ENCODE peak calls at places on chromosomes 7 and 10, in ten cellular contexts. W is breast epithelium, A is GM12878, N is spleen, M is Peyer's patch, G is esophagus squamous epithelium, J is sigmoid colon, Q is HCT116, S is uterus, Z is gastrocnemius medialis. B is an unnamed sample. For H3K4me1, the result is how much of the 10 kb centered on the place peaks cover.

GRCh38 chr10:95377950-95378349 is 87.1 kb upstream of the PDLIM1 start:
- DNase-seq in J (no peak), S (no peak), W (no peak), G (no peak), Z (no peak), Q (no peak), M (no peak), A (no peak), N (no peak), B (no peak)

GRCh38 chr7:35802649-35803048 is 1.8 kb downstream of the SEPTIN7 start:
- DNase-seq in Q (no peak), M (no peak), W (no peak), N (no peak), J (no peak), A (no peak), G (no peak), S (no peak), Z (no peak), B (no peak)

GRCh38 chr10:59508296-59508695 is 145.9 kb upstream of the FAM13C start:
- DNase-seq in Z (no peak), N (no peak), A (no peak), W (no peak), G (no peak), S (no peak), M (no peak), J (no peak), Q (peak), B (no peak)

GRCh38 chr7:132379292-132379691 is 197.0 kb downstream of the PLXNA4 start:
- DNase-seq in A (no peak), Z (no peak), W (no peak), G (no peak), M (no peak), Q (no peak), J (no peak), S (no peak), N (no peak), B (no peak)

GRCh38 chr10:43322769-43323168 is 48.7 kb upstream of the FXYD4 start:
- DNase-seq in W (peak), M (peak), S (peak), G (peak), Z (peak), J (peak), Q (no peak), N (peak), A (no peak), B (peak)

GRCh38 chr10:88921194-88921593 is 31.4 kb downstream of the ACTA2 start:
- DNase-seq in Q (no peak), Z (no peak), W (no peak), J (no peak), A (no peak), S (no peak), N (no peak), G (no peak), M (no peak), B (no peak)

GRCh38 chr10:79052311-79053080 is 16.3 kb upstream of the ZMIZ1 start:
- DNase-seq in N (peak), M (no peak), Z (no peak), Q (no peak), W (no peak), J (peak), A (no peak), S (peak), G (no peak), B (peak)

GRCh38 chr10:82256275-82256674 is 381.3 kb downstream of the NRG3 start:
- DNase-seq in G (no peak), Z (no peak), A (no peak), S (no peak), W (no peak), M (no peak), Q (no peak), J (no peak), N (no peak), B (no peak)

GRCh38 chr7:47573758-47574472 is 8.0 kb downstream of the TNS3 start:
- DNase-seq in S (peak), G (no peak), N (no peak), Z (no peak), Q (no peak), M (no peak), W (peak), J (no peak), A (no peak), B (peak)

GRCh38 chr10:117552156-117552620 is 9.6 kb downstream of the EMX2 start:
- DNase-seq in W (no peak), N (peak), A (no peak), J (no peak), Z (no peak), M (no peak), Q (no peak), S (peak), G (no peak), B (no peak)

GRCh38 chr10:28459453-28460144 is 73.3 kb upstream of the WAC start:
- DNase-seq in G (no peak), J (no peak), Q (no peak), A (no peak), S (no peak), M (no peak), W (no peak), Z (no peak), N (no peak), B (no peak)

GRCh38 chr7:117873056-117873932 is at the start of gene CTTNBP2:
- DNase-seq in J (peak), Q (peak), N (peak), S (peak), Z (peak), A (no peak), W (peak), M (no peak), G (no peak), B (peak)

GRCh38 chr7:7820409-7820808 is 102.0 kb upstream of the RPA3 start:
- DNase-seq in J (no peak), Z (no peak), N (no peak), W (no peak), Q (no peak), M (no peak), A (no peak), S (no peak), G (no peak), B (no peak)

GRCh38 chr7:32075612-32076011 is 5.4 kb upstream of the PDE1C start:
- DNase-seq in J (no peak), S (no peak), Z (no peak), Q (no peak), M (no peak), W (no peak), G (no peak), A (no peak), N (no peak), B (no peak)

GRCh38 chr7:155998328-155998691 is 186.0 kb upstream of the SHH start:
- DNase-seq in S (no peak), N (no peak), Q (no peak), J (no peak), W (no peak), Z (no peak), G (no peak), M (no peak), A (no peak), B (no peak)

GRCh38 chr10:124050021-124051015 is 43.1 kb downstream of the CHST15 start:
- DNase-seq in S (no peak), A (no peak), W (no peak), M (no peak), N (peak), J (no peak), Q (no peak), Z (no peak), G (no peak), B (no peak)

GRCh38 chr10:87685832-87686589 is 26.3 kb downstream of the PAPSS2 start:
- DNase-seq in Z (no peak), G (no peak), N (no peak), S (no peak), A (no peak), Q (no peak), J (no peak), M (no peak), W (no peak), B (no peak)

GRCh38 chr10:58775960-58776574 is 263.4 kb downstream of the BICC1 start:
- DNase-seq in M (no peak), N (no peak), S (no peak), W (no peak), A (no peak), Z (no peak), Q (no peak), J (no peak), G (no peak), B (no peak)

GRCh38 chr10:86699991-86700840 is 31.9 kb downstream of the LDB3 start:
- DNase-seq in M (no peak), A (no peak), W (no peak), J (no peak), G (no peak), N (peak), S (no peak), Q (no peak), Z (no peak), B (no peak)

GRCh38 chr10:94218496-94219183 is 144.1 kb downstream of the NOC3L start:
- DNase-seq in A (no peak), Q (no peak), M (no peak), J (no peak), Z (no peak), S (no peak), N (no peak), G (no peak), W (no peak), B (no peak)

GRCh38 chr7:140176271-140176701 is 497 bp downstream of the KDM7A start:
- DNase-seq in W (no peak), M (no peak), S (peak), G (no peak), J (no peak), Z (no peak), N (no peak), A (no peak), Q (no peak), B (no peak)

GRCh38 chr10:59588791-59589190 is 120.9 kb downstream of the SLC16A9 start:
- DNase-seq in S (no peak), J (no peak), G (no peak), Z (no peak), Q (no peak), A (no peak), N (no peak), W (no peak), M (no peak), B (no peak)

GRCh38 chr10:35335718-35336083 is 608 bp upstream of the CCNY start:
- DNase-seq in Q (no peak), W (no peak), Z (no peak), N (peak), G (no peak), M (no peak), S (no peak), A (no peak), J (no peak), B (peak)

GRCh38 chr10:5530846-5531557 is 6.2 kb downstream of the CALML3 start:
- DNase-seq in S (no peak), G (no peak), A (no peak), W (no peak), J (peak), Q (no peak), M (no peak), N (peak), Z (no peak), B (no peak)

GRCh38 chr7:76358053-76358477 is 726 bp downstream of the YWHAG start:
- DNase-seq in Z (peak), S (peak), G (no peak), J (peak), Q (no peak), A (no peak), M (peak), W (peak), N (peak), B (peak)

GRCh38 chr7:151754142-151754590 is 122.7 kb downstream of the PRKAG2 start:
- DNase-seq in Z (peak), W (peak), Q (peak), N (peak), M (peak), J (peak), S (peak), A (no peak), G (peak), B (peak)

GRCh38 chr10:12321641-12322040 is 27.7 kb upstream of the CAMK1D start:
- DNase-seq in Q (no peak), A (no peak), M (no peak), G (no peak), N (no peak), S (no peak), Z (no peak), W (no peak), J (no peak), B (no peak)

GRCh38 chr7:158812684-158813083 is 16.6 kb downstream of the ESYT2 start:
- DNase-seq in Q (no peak), M (peak), S (no peak), W (no peak), G (no peak), J (no peak), N (no peak), A (no peak), Z (no peak), B (no peak)

GRCh38 chr7:97639036-97639435 is 92.8 kb upstream of the TAC1 start:
- DNase-seq in Z (no peak), J (no peak), N (no peak), S (no peak), A (no peak), G (no peak), M (no peak), W (no peak), Q (no peak), B (no peak)

GRCh38 chr7:114422478-114423217 is 8.0 kb downstream of the FOXP2 start:
- DNase-seq in A (no peak), G (no peak), M (no peak), W (no peak), J (no peak), Z (no peak), S (no peak), Q (peak), N (no peak), B (no peak)

GRCh38 chr7:121605297-121605640 is 209.2 kb upstream of the FAM3C start:
- DNase-seq in Q (no peak), M (no peak), W (no peak), S (no peak), Z (no peak), G (no peak), A (no peak), N (no peak), J (no peak), B (no peak)

GRCh38 chr10:78706256-78706655 is 362.5 kb upstream of the ZMIZ1 start:
- DNase-seq in A (no peak), G (no peak), S (no peak), M (no peak), Z (no peak), W (no peak), N (no peak), Q (no peak), J (no peak), B (no peak)

GRCh38 chr7:127390817-127391590 is 1.5 kb downstream of the ZNF800 start:
- DNase-seq in Z (no peak), W (no peak), A (no peak), S (no peak), M (no peak), N (no peak), J (no peak), G (no peak), Q (no peak), B (no peak)

GRCh38 chr7:127391591-127392181 is 822 bp downstream of the ZNF800 start:
- DNase-seq in Z (peak), S (no peak), N (peak), Q (no peak), W (no peak), A (no peak), M (no peak), G (peak), J (no peak), B (peak)

GRCh38 chr7:127392182-127392565 is 334 bp downstream of the ZNF800 start:
- DNase-seq in M (peak), N (peak), G (peak), S (peak), Q (no peak), Z (no peak), J (peak), W (peak), A (no peak), B (peak)

GRCh38 chr7:127393370-127394058 is 1.0 kb upstream of the ZNF800 start:
- DNase-seq in J (peak), Q (no peak), G (no peak), M (no peak), Z (peak), S (peak), N (peak), A (no peak), W (no peak), B (no peak)

DNA sequence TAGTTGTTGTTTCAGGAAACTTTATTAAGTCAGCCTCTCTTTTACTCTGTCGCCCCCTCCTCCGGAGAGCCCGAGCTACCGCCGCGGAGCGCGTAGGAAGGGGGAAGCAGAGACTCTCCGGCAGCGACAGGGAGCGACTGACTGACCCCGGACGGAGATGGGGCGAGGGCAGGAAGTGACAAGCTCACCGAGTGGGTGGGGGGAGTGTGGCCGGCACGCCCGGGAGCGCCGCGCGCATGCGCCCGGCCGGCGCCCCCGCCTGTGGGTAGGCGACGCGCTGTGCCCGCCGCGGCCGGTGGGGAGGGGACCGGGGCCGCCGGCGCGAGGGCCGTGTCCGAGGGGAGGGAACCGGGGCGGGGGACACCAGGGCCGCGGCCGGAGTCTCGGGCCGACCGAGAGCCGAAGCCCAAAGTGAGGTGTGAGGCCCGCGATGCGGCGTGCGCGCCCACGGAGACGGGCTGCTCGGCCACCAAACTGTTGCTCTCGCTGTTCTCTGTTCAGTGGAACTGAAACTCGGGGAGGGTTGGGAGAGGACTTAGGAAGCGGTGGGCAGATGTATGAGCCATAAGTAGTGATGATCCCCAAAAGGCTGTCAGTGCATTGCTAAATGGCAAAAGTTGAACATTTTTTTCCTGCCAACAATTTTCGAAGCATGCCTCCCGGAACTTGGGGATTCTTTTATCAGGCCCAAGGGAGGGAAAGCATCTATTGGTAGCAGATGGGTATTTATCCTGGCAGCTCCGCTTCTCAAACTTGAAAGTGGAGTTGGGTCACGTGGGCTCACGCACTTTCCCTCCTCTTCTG is at the start of gene ZNF800:
- DNase-seq in A (no peak), N (peak), S (peak), W (peak), Q (peak), J (peak), M (peak), Z (peak), G (peak), B (peak)
- TF ChIP-seq POLR2A in A (peak), N (peak), S (peak), W (peak), Q (peak), J (peak), M (peak), Z (peak), G (peak), B (peak)

DNA sequence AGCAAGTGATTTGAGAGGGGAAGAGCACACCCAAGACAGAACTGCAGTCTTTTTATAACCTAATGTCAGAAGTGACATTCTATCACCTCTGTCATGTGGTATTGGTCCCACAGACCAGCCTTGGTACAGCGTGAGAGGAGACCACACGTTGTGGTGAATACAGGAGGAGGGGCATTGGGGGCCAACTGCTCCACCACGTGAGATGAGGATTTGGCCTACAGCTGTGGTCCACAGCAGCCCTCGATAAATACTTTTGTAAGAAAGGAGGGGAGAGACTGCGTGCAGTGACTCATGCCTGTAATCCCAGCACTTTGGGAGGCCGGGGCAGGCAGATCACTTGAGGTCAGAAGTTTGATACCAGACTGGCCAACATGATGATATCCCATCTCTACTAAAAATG is 243.1 kb downstream of the FGFR2 start:
- DNase-seq in Z (no peak), Q (no peak), M (no peak), N (no peak), W (no peak), J (no peak), G (no peak), A (no peak), S (no peak), B (no peak)
- H3K4me1 ChIP-seq in Z (under half), Q (under half), M (under half), N (under half), W (under half), J (under half), G (under half), A (under half), S (under half), B (under half)

DNA sequence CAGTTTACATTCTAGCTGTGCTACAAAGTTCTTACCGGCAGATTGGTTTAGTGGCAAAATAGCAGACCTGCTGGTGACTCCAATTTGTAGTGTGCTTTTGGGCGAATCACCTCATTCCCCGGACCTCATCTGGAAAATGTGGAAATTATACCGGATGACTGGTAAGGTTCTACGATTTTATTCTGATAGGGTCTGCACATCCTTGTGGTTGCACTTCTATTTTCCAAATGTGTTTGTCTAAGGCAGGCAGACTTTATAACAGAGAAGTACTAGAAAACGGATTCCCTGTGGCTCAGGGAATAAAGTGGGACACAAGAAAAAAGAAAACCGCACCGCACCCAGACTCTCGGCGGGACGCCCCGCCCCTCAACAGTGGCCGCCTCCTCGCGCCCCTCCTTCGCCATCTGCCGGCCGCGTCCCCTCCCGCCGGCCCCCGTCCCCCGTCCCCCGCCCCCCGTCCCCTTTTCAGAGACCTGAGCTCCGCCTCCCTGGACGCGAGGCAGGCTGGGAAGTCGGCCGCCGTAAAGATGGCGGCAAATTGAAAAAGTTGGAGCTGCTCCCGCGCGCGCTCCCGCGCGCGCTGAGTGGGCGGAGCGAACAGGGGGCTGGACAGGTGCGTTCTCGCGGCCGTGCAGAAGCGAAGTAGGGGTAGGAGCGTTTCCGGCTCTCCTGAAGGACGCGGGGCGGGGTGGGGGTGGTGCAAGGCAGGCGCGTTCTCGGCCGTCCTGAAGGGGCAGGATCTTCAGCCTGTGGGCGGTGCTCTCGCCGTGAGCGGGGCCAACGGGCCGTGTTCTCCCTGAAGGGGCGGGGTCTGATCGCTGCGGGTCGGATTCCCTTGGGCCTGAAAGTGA is 531 bp upstream of the CCM2 start:
- DNase-seq in W (peak), S (peak), J (peak), M (peak), Z (peak), A (peak), Q (peak), G (peak), N (peak), B (peak)
- TF ChIP-seq POLR2A in W (no peak), S (peak), J (no peak), M (no peak), Z (peak), A (no peak), Q (peak), G (no peak), N (peak), B (no peak)

DNA sequence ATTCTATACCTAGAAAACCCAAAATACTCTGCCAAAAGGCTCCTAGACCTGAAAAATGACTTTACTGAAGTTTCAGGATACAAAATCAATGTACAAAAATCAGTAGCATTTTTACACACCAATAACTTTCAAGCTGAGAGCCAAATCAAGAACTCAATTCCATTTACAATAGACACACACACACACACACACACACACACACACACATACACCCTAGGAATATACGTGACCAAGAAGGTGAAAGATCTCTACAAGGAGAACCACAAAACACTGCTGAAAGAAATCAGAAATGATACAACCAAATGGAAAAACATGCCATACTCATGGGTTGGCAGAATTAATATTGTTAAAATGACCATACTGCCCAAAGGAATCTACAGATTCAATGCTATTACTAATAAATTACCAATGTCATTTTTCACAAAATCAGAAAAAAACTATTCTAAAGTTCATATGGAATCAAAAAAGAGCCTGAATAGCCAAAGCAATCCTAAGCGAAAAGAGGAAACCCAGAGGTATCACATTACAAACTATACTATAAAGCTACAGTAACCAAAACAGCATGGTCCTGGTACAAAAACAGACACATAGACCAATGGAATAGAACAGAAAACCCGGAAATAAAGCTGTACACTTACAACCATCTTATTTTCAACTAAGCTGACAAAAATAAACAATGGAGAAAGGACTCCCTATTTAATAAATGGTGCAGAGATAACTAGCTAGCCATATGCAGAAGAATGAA is 122.0 kb downstream of the MICU1 start:
- DNase-seq in W (no peak), S (no peak), Z (no peak), A (no peak), Q (no peak), N (no peak), G (no peak), M (no peak), J (no peak), B (no peak)
- H3K4me1 ChIP-seq in W (under half), S (under half), Z (under half), A (under half), Q (under half), N (under half), G (under half), M (under half), J (under half), B (under half)

B was measured in right lobe of liver.